ENCODE peak calls at places on chromosomes 2 and 18, in five cellular contexts. E is HCT116, M is K562, O is transverse colon, I is sigmoid colon. J is an unnamed sample. For H3K9me3, the result is how much of the 10 kb centered on the place peaks cover.

GRCh38 chr2:64749446-64749845 is 95.7 kb upstream of the SERTAD2 start:
- DNase-seq in M (no peak), I (no peak), E (no peak), O (no peak), J (no peak)

GRCh38 chr18:28177828-28178635 is 1.1 kb upstream of the CDH2 start:
- DNase-seq in E (no peak), O (no peak), M (no peak), I (no peak), J (no peak)

GRCh38 chr2:109398616-109399015 is 215.2 kb downstream of the SEPTIN10 start:
- DNase-seq in M (no peak), I (no peak), O (no peak), E (no peak), J (no peak)

GRCh38 chr18:24190590-24190989 is 51.7 kb downstream of the CABYR start:
- DNase-seq in I (no peak), E (no peak), O (no peak), M (no peak), J (no peak)

GRCh38 chr2:127157651-127158460 is 50.9 kb upstream of the BIN1 start:
- DNase-seq in I (peak), O (no peak), E (no peak), M (no peak), J (no peak)

GRCh38 chr2:36982467-36982866 is 16.1 kb upstream of the STRN start:
- DNase-seq in M (no peak), I (no peak), E (no peak), O (no peak), J (no peak)

GRCh38 chr18:23629444-23629946 is 33.2 kb downstream of the ANKRD29 start:
- DNase-seq in I (no peak), O (peak), M (no peak), E (no peak), J (no peak)

GRCh38 chr2:189109921-189110397 is 69.6 kb downstream of the COL5A2 start:
- DNase-seq in M (no peak), I (no peak), E (peak), O (no peak), J (no peak)

GRCh38 chr18:24362757-24363156 is 34.9 kb downstream of the OSBPL1A start:
- DNase-seq in E (no peak), M (no peak), O (no peak), I (no peak), J (no peak)

GRCh38 chr2:170711196-170711773 is 3.9 kb upstream of the SP5 start:
- DNase-seq in M (peak), E (no peak), I (no peak), O (no peak), J (no peak)

GRCh38 chr18:71951021-71951420 is 593.1 kb downstream of the CBLN2 start:
- DNase-seq in E (no peak), I (no peak), O (no peak), M (no peak), J (no peak)

GRCh38 chr18:52442686-52443085 is 102.7 kb downstream of the DCC start:
- DNase-seq in I (no peak), E (no peak), M (no peak), O (no peak), J (no peak)

GRCh38 chr18:56162316-56162715 is 476.1 kb downstream of the TXNL1 start:
- DNase-seq in O (no peak), M (no peak), I (no peak), E (no peak), J (no peak)

GRCh38 chr2:38178142-38178541 is 102.2 kb upstream of the CYP1B1 start:
- DNase-seq in I (peak), E (no peak), M (no peak), O (no peak), J (no peak)

GRCh38 chr2:53505814-53506213 is 261.8 kb upstream of the CHAC2 start:
- DNase-seq in E (no peak), M (no peak), I (no peak), O (no peak), J (no peak)

GRCh38 chr2:216774620-216775019 is 79.3 kb upstream of the IGFBP5 start:
- DNase-seq in M (peak), I (no peak), E (no peak), O (peak), J (no peak)

GRCh38 chr18:12651651-12652050 is 6.3 kb downstream of the SPIRE1 start:
- DNase-seq in E (no peak), I (no peak), M (no peak), O (no peak), J (no peak)

GRCh38 chr2:16382451-16382850 is 283.2 kb downstream of the CYRIA start:
- DNase-seq in E (no peak), O (no peak), I (no peak), M (no peak), J (no peak)

GRCh38 chr2:187475499-187476248 is 27.6 kb upstream of the CALCRL start:
- DNase-seq in O (no peak), M (no peak), E (no peak), I (no peak), J (no peak)

GRCh38 chr2:25491966-25492532 is 150.3 kb upstream of the DNMT3A start:
- DNase-seq in I (no peak), O (no peak), M (no peak), E (no peak), J (no peak)

GRCh38 chr2:61287254-61287653 is 125.3 kb downstream of the C2orf74 start:
- DNase-seq in E (no peak), I (no peak), M (no peak), O (no peak), J (no peak)

GRCh38 chr2:23588788-23589187 is 203.8 kb downstream of the KLHL29 start:
- DNase-seq in M (no peak), I (peak), O (no peak), E (no peak), J (no peak)

GRCh38 chr18:9475643-9476580 is 599 bp downstream of the RALBP1 start:
- DNase-seq in O (no peak), I (no peak), E (no peak), M (peak), J (peak)

DNA sequence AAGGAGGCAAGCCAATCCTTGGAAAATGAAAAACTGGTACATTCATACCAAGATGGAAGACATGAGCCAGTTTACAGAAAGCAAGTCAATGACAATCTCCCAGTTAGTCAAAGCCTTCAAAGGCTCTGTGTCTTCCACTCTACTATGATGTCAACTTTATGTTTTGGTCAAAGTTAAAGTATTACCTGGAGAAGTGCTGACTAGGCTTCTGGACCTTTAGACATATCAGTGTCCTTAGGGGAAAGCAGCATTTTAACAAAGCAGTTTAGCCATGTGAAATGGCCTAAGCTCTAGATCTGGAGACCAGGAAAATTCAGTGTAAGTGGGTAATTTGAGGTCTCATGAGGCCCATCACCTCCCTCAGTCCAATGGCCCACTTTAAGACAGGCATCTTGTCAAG is 30.8 kb downstream of the AAK1 start:
- DNase-seq in M (no peak), I (no peak), O (no peak), E (no peak), J (no peak)
- H3K9me3 ChIP-seq in M (under half), I (under half), O (under half), E (under half), J (under half)

GRCh38 chr2:48419884-48420511 is 110.0 kb upstream of the STON1 start:
- DNase-seq in E (no peak), O (no peak), M (no peak), I (no peak), J (no peak)
- TF ChIP-seq POLR2AphosphoS5 in E (no peak), O (no peak), M (no peak), I (no peak), J (no peak)

GRCh38 chr2:11435036-11435435 is 30.9 kb downstream of the E2F6 start:
- DNase-seq in M (no peak), I (no peak), O (no peak), E (no peak), J (no peak)

GRCh38 chr2:11434443-11434842 is 31.5 kb downstream of the E2F6 start:
- DNase-seq in M (no peak), I (no peak), O (no peak), E (no peak), J (no peak)

GRCh38 chr2:11438555-11439080 is 27.3 kb downstream of the E2F6 start:
- DNase-seq in M (no peak), E (no peak), O (no peak), I (no peak), J (no peak)

GRCh38 chr2:11433875-11434274 is 32.1 kb downstream of the E2F6 start:
- DNase-seq in M (no peak), O (no peak), E (no peak), I (no peak), J (no peak)

DNA sequence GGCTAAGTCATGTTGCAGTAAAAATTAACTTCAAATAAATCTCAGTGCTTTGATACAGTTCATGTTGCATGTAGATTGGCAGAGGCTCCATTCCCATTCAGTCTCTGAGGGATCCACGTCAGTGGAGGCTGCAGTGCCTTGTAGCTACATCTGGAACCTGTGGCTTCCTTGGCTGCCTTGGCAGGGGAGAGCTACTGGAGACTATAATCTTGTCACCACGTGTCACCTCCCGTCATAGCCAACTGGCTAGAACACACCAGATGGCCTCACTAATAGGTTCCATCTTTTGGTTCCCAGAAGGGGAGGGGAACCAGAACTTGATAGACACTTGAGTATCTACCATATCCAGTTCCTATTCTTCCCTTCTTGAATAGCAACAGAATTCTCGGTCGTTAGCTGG is 28.4 kb downstream of the E2F6 start:
- DNase-seq in E (no peak), O (no peak), I (no peak), M (no peak), J (no peak)
- H3K9me3 ChIP-seq in E (under half), O (under half), I (under half), M (under half), J (under half)

DNA sequence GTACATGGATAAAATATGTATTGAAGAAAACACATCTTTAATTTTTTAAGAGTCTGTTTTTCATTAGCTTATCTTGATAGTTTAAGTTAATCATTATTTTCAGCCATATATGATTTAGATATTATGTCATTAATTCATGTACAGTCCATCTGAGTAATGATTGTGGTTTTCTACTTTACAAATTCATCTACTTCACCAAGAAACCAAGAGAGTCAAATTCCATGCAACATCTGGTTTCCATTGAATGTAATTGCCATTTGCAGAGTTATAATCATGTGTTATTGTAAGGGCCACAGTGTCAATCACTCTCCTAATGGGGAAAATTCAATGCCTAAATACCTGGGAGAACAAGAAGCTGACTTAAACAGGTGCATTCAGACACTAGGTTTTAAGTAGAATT is 217.2 kb upstream of the OSR1 start:
- DNase-seq in O (no peak), I (no peak), M (no peak), E (no peak), J (no peak)
- TF ChIP-seq POLR2AphosphoS5 in O (no peak), I (no peak), M (no peak), E (no peak), J (no peak)

GRCh38 chr2:138670734-138671133 is 109.5 kb downstream of the NXPH2 start:
- DNase-seq in I (no peak), E (no peak), O (no peak), M (no peak), J (no peak)
- H3K9me3 ChIP-seq in I (under half), E (under half), O (under half), M (under half), J (under half)

GRCh38 chr2:31335921-31336570 is 78.5 kb downstream of the XDH start:
- DNase-seq in E (no peak), I (no peak), M (no peak), O (no peak), J (no peak)

GRCh38 chr2:31334311-31335026 is 80.1 kb downstream of the XDH start:
- DNase-seq in E (no peak), M (no peak), I (no peak), O (no peak), J (no peak)

GRCh38 chr2:31339696-31340095 is 74.8 kb downstream of the XDH start:
- DNase-seq in E (no peak), I (no peak), O (no peak), M (no peak), J (no peak)

GRCh38 chr2:31337197-31337596 is 77.3 kb downstream of the XDH start:
- DNase-seq in I (no peak), E (no peak), O (no peak), M (no peak), J (no peak)

DNA sequence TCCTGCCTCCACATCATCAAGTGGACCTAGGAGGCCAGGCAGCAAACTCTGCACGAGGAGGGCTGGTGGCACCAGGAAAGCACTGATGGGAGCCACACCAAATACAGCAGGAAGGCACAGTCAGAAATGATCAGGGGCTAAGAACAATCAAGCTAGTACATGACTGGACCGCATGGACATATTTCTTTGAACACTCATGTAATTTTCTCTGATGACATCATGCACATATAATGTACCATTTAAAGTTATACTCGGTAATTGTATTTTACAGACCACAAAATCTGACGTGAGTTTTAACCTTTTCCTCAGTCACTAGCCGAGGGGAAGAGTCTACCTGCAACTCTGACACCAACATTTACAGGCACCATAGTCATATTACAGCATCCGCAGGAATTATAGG is 76.7 kb downstream of the XDH start:
- DNase-seq in O (no peak), E (no peak), M (no peak), I (no peak), J (no peak)
- TF ChIP-seq POLR2AphosphoS5 in O (no peak), E (no peak), M (no peak), I (no peak), J (no peak)

GRCh38 chr18:36732264-36732663 is 96.5 kb downstream of the TPGS2 start:
- DNase-seq in E (no peak), I (no peak), O (no peak), M (no peak), J (no peak)
- H3K9me3 ChIP-seq in E (under half), I (under half), O (under half), M (under half), J (under half)

J was measured in suprapubic skin.